ENCODE peak calls at places on chromosomes 11 and 22, in nine cellular contexts. B is stimulated activated CD8-positive, alpha-beta memory T cell treated with anti-CD3 and anti-CD28 coated beads, Interleukin-15, amount 100 ng/mL, for 24 hours; Y is endothelial cell; D is stimulated activated CD4-positive, alpha-beta T cell treated with anti-CD3 and anti-CD28 coated beads, Interleukin-4, amount 100 ng/mL, for 48 hours; E is activated T-cell treated with anti-CD3 and anti-CD28 coated beads, Interleukin-2, amount 50 U/mL, for 48 hours; K is SJSA1; J is posterior cingulate gyrus; C is neuronal stem cell; F is DMS153. A is an unnamed sample.

GRCh38 chr11:10592331-10592730 is 23.9 kb upstream of the LYVE1 start:
- DNase-seq in Y (no peak), K (peak; percentile 80), E (no peak), F (no peak), J (no peak), D (no peak), C (no peak), B (no peak), A (no peak)

GRCh38 chr11:10117709-10118341 is 176.2 kb downstream of the SBF2 start:
- DNase-seq in C (no peak), Y (no peak), D (no peak), K (peak; percentile 56), F (no peak), J (no peak), B (no peak), E (no peak), A (no peak)

GRCh38 chr11:20363500-20364411 is at the start of gene HTATIP2:
- DNase-seq in F (peak; percentile 58), D (peak; percentile 55), J (peak; percentile 43), C (no peak), B (peak; percentile 45), E (peak; percentile 81), Y (peak; percentile 37), K (peak; percentile 72), A (no peak)

GRCh38 chr11:14269956-14270355 is 89.0 kb downstream of the RRAS2 start:
- DNase-seq in B (no peak), K (no peak), C (no peak), D (no peak), Y (no peak), J (no peak), E (no peak), F (no peak), A (no peak)

GRCh38 chr11:41879186-41879738 is 419.8 kb upstream of the LRRC4C start:
- DNase-seq in J (no peak), B (no peak), D (no peak), K (peak; percentile 94), Y (no peak), E (no peak), C (no peak), F (no peak), A (no peak)

GRCh38 chr11:74684661-74685060 is 46.6 kb downstream of the CHRDL2 start:
- DNase-seq in E (no peak), Y (no peak), B (no peak), F (no peak), K (no peak), C (no peak), D (no peak), J (no peak), A (no peak)

GRCh38 chr22:46484861-46485595 is 52.4 kb downstream of the CELSR1 start:
- DNase-seq in K (no peak), E (no peak), B (no peak), Y (no peak), J (no peak), C (no peak), F (no peak), D (no peak), A (no peak)

GRCh38 chr11:96213500-96213899 is 129.5 kb downstream of the MAML2 start:
- DNase-seq in E (no peak), C (no peak), F (no peak), D (no peak), J (no peak), K (peak; percentile 47), B (no peak), Y (no peak), A (no peak)

GRCh38 chr11:116284930-116285329 is 487.9 kb downstream of the BUD13 start:
- DNase-seq in J (no peak), K (no peak), D (no peak), F (no peak), C (no peak), E (no peak), Y (no peak), B (no peak), A (no peak)

GRCh38 chr22:36966851-36967535 is 52.3 kb downstream of the TST start:
- DNase-seq in D (no peak), F (no peak), E (no peak), K (no peak), Y (no peak), B (no peak), J (no peak), C (no peak), A (no peak)

GRCh38 chr11:117381481-117381880 is 53.8 kb downstream of the CEP164 start:
- DNase-seq in Y (no peak), D (no peak), E (no peak), K (no peak), J (no peak), F (no peak), B (no peak), C (no peak), A (no peak)

GRCh38 chr11:121933694-121934093 is 182.3 kb downstream of the BLID start:
- DNase-seq in F (no peak), Y (no peak), D (no peak), K (no peak), C (no peak), J (no peak), E (no peak), B (no peak), A (no peak)

GRCh38 chr11:79466411-79466810 is 25.6 kb upstream of the TENM4 start:
- DNase-seq in J (no peak), F (no peak), B (no peak), C (no peak), E (no peak), D (no peak), K (peak; percentile 1), Y (no peak), A (no peak)

GRCh38 chr22:23569291-23569690 is 10.8 kb downstream of the IGLL1 start:
- DNase-seq in K (no peak), F (no peak), Y (no peak), J (no peak), E (no peak), C (no peak), D (no peak), B (no peak), A (no peak)

GRCh38 chr22:48581206-48581766 is 1246.4 kb downstream of the BRD1 start:
- DNase-seq in J (no peak), E (no peak), Y (no peak), D (no peak), K (no peak), C (no peak), F (no peak), B (no peak), A (no peak)

GRCh38 chr11:110912437-110912836 is 200.2 kb upstream of the ARHGAP20 start:
- DNase-seq in J (no peak), C (no peak), D (no peak), K (no peak), B (no peak), Y (no peak), F (no peak), E (no peak), A (no peak)

GRCh38 chr11:2259897-2260451 is 10.4 kb downstream of the ASCL2 start:
- DNase-seq in Y (no peak), B (no peak), F (no peak), K (no peak), E (no peak), D (no peak), C (no peak), J (no peak), A (no peak)

GRCh38 chr11:13183094-13183825 is 94.3 kb upstream of the BMAL1 start:
- DNase-seq in E (no peak), B (no peak), D (no peak), K (peak; percentile 50), Y (no peak), F (peak; percentile 30), J (no peak), C (no peak), A (no peak)

GRCh38 chr22:49976439-49977175 is 16.0 kb downstream of the PIM3 start:
- DNase-seq in K (no peak), F (no peak), D (no peak), J (no peak), B (no peak), C (no peak), Y (no peak), E (peak; percentile 65), A (no peak)

GRCh38 chr22:43840851-43841250 is 21.5 kb downstream of the SULT4A1 start:
- DNase-seq in K (no peak), F (no peak), J (no peak), Y (no peak), E (no peak), B (no peak), D (no peak), C (no peak), A (no peak)

GRCh38 chr11:76805206-76805913 is 22.2 kb downstream of the TSKU start:
- DNase-seq in F (no peak), Y (no peak), D (no peak), B (no peak), K (peak; percentile 37), C (no peak), E (peak; percentile 72), J (no peak), A (no peak)

GRCh38 chr11:47418454-47419259 is 7.6 kb downstream of the PSMC3 start:
- DNase-seq in K (no peak), C (no peak), E (no peak), D (no peak), Y (no peak), J (no peak), B (no peak), F (no peak), A (no peak)

GRCh38 chr11:123640677-123641494 is 13.5 kb downstream of the SCN3B start:
- DNase-seq in E (peak; percentile 69), D (peak; percentile 44), B (no peak), C (peak; percentile 61), F (peak; percentile 9), J (peak; percentile 35), K (peak; percentile 3), Y (peak; percentile 65), A (peak; percentile 8)

GRCh38 chr11:74681686-74682651 is 49.3 kb downstream of the CHRDL2 start:
- DNase-seq in C (no peak), D (no peak), K (no peak), E (no peak), J (no peak), Y (no peak), F (peak; percentile 12), B (no peak), A (no peak)

GRCh38 chr11:15157181-15157580 is 42.5 kb downstream of the INSC start:
- DNase-seq in Y (no peak), K (peak; percentile 33), J (no peak), D (no peak), B (no peak), C (no peak), F (no peak), E (no peak), A (no peak)

GRCh38 chr11:1481483-1481825 is 5.1 kb downstream of the MOB2 start:
- DNase-seq in K (no peak), C (no peak), E (no peak), Y (no peak), B (no peak), F (no peak), D (no peak), J (no peak), A (no peak)

GRCh38 chr11:19970944-19971343 is 189.3 kb downstream of the DBX1 start:
- DNase-seq in D (no peak), E (peak; percentile 56), C (no peak), F (no peak), J (no peak), K (no peak), B (no peak), Y (no peak), A (no peak)

GRCh38 chr11:118217575-118217974 is 7.2 kb downstream of the JAML start:
- DNase-seq in K (no peak), Y (no peak), E (peak; percentile 59), D (no peak), J (no peak), F (no peak), C (no peak), B (no peak), A (no peak)

GRCh38 chr11:74990941-74991340 is 2.2 kb downstream of the NEU3 start:
- DNase-seq in E (no peak), K (no peak), Y (no peak), J (no peak), F (no peak), D (no peak), B (no peak), C (no peak), A (no peak)

GRCh38 chr22:32042924-32043323 is at the start of gene SLC5A1:
- DNase-seq in F (peak; percentile 92), D (no peak), E (no peak), J (no peak), C (no peak), Y (no peak), K (no peak), B (no peak), A (no peak)

GRCh38 chr11:95507794-95508193 is 276.8 kb upstream of the SESN3 start:
- DNase-seq in J (no peak), C (no peak), D (no peak), B (no peak), E (no peak), K (no peak), Y (no peak), F (no peak), A (no peak)

A was measured in NCI-H1048.